ENCODE peak calls at places on chromosome 2, in nine cellular contexts. F, L, B, O, I, H, J, N and T are unnamed samples.

GRCh38 chr2:12397861-12398260 is 318.9 kb upstream of the TRIB2 start:
- DNase-seq in J (no peak), N (no peak), O (no peak), L (no peak), H (no peak), I (no peak), B (no peak), F (no peak), T (no peak)

GRCh38 chr2:37775908-37776250 is 104.4 kb upstream of the CDC42EP3 start:
- DNase-seq in J (peak), O (no peak), B (no peak), N (no peak), L (no peak), F (no peak), I (no peak), H (no peak), T (peak)

GRCh38 chr2:54927751-54928615 is 122.3 kb downstream of the RTN4 start:
- DNase-seq in O (no peak), B (no peak), F (no peak), L (no peak), I (no peak), J (no peak), N (no peak), H (no peak), T (no peak)

GRCh38 chr2:218429951-218430692 is 11.2 kb downstream of the VIL1 start:
- DNase-seq in B (no peak), L (no peak), N (no peak), I (no peak), J (no peak), H (peak), F (no peak), O (no peak), T (no peak)

GRCh38 chr2:216404010-216404618 is 8.2 kb upstream of the SMARCAL1 start:
- DNase-seq in I (peak), H (peak), F (no peak), O (peak), N (no peak), B (peak), L (no peak), J (peak), T (peak)

GRCh38 chr2:29053680-29054400 is 20.5 kb downstream of the PCARE start:
- DNase-seq in J (no peak), I (no peak), F (no peak), N (no peak), B (no peak), L (no peak), O (no peak), H (peak), T (no peak)

GRCh38 chr2:127071901-127072328 is 35.0 kb downstream of the BIN1 start:
- DNase-seq in H (no peak), O (no peak), I (no peak), J (no peak), L (no peak), B (no peak), N (no peak), F (no peak), T (no peak)

GRCh38 chr2:50343157-50343821 is 688.6 kb downstream of the NRXN1 start:
- DNase-seq in B (no peak), O (no peak), I (no peak), L (no peak), F (no peak), H (no peak), N (no peak), J (no peak), T (no peak)

GRCh38 chr2:182824056-182824758 is 42.2 kb downstream of the FRZB start:
- DNase-seq in F (no peak), I (no peak), O (no peak), J (no peak), N (no peak), L (no peak), H (peak), B (peak), T (no peak)